ENCODE peak calls at places on chromosome 19, in four cellular contexts. O is fibroblast of the aortic adventitia; J is CD8-positive, alpha-beta T cell; H is GM23338. X is an unnamed sample.

GRCh38 chr19:55189424-55189823 is 9.3 kb upstream of the SYT5 start:
- DNase-seq in H (no peak), J (no peak), O (peak), X (peak)

GRCh38 chr19:47226426-47227346 is 4.3 kb downstream of the BBC3 start:
- DNase-seq in J (peak), H (peak), O (peak), X (peak)

GRCh38 chr19:41960973-41961372 is 1.9 kb upstream of the RABAC1 start:
- DNase-seq in J (no peak), H (no peak), O (no peak), X (no peak)

GRCh38 chr19:4375620-4376228 is 24.6 kb downstream of the SH3GL1 start:
- DNase-seq in O (peak), H (peak), J (no peak), X (peak)

GRCh38 chr19:38183227-38183914 is 40.7 kb downstream of the DPF1 start:
- DNase-seq in J (no peak), O (peak), H (peak), X (no peak)

GRCh38 chr19:3536429-3537100 is 2.4 kb upstream of the TEKTIP1 start:
- DNase-seq in H (no peak), J (no peak), O (no peak), X (no peak)

GRCh38 chr19:11814707-11815050 is 606 bp downstream of the ZNF440 start:
- DNase-seq in H (peak), J (no peak), O (peak), X (peak)

GRCh38 chr19:15479391-15480345 is at the start of gene PGLYRP2:
- DNase-seq in O (no peak), H (peak), J (peak), X (no peak)

GRCh38 chr19:13579388-13580060 is 73.2 kb upstream of the CACNA1A start:
- DNase-seq in H (peak), O (peak), J (no peak), X (peak)

GRCh38 chr19:13576726-13577125 is 70.4 kb upstream of the CACNA1A start:
- DNase-seq in J (no peak), O (no peak), H (no peak), X (no peak)

GRCh38 chr19:13573268-13573667 is 67.0 kb upstream of the CACNA1A start:
- DNase-seq in H (peak), O (no peak), J (no peak), X (no peak)

DNA sequence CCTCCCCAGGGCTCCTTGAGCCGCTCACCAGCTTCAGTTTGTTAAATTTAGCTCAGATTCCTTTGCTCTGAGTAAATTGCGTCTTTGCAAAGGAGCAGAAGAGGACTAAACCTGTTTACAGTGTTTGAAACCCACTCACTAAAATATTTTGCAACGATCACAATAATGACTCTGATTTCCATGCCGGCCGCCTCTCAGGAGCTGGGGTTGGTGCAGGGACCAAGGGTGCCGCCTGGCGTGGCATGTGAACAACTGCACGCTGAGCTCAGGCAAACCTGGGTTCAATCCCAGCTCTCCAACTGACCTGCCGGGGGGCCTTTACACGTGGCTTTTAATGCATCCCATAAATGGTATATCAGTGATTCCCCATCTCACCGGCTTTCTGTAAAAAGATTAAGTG is 68.7 kb upstream of the CACNA1A start:
- DNase-seq in O (peak), H (peak), J (no peak), X (no peak)
- TF ChIP-seq CTCF in O (peak), H (peak), J (no peak), X (peak)

DNA sequence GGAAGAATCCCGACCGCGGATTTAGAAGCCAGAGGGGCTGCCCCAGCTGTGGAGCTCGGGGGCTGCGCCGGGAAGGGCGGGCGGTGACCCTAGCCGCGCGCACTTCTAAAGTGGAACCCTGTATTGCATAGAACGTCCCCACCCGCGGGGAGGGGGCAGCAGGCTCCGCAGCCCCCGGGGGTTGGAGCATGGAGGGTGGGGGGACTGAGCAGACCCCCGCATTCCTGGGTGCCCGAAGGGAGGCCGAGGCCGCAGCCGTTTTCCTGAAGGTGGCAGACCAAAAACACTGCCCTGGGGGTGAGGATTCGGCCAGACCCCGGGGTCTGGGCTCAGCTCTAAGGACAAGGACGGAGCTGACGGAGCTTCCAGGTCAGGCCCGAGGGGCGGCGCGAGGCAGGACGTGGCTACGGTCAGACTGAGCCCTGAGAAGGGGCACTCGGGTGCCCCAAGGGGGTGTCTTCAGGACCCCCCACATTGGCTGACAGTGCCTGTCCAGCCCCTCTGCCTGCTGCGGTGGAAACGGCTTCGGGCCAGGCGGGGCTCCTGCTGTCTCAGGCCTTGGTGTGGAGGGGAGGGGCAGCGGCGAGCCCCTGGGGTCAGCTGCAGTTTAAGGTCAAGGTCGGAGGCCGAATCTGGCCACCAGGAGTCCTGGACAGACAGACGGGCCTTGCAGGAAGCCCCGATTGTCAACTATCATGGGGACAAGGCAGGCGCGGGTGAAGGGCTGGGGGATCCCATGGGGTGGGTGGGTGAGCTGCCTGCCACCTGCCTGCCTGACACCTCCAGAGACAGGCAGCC is 12.6 kb downstream of the MKNK2 start:
- DNase-seq in O (no peak), H (no peak), J (no peak), X (no peak)
- TF ChIP-seq CTCF in O (no peak), H (no peak), J (no peak), X (no peak)

DNA sequence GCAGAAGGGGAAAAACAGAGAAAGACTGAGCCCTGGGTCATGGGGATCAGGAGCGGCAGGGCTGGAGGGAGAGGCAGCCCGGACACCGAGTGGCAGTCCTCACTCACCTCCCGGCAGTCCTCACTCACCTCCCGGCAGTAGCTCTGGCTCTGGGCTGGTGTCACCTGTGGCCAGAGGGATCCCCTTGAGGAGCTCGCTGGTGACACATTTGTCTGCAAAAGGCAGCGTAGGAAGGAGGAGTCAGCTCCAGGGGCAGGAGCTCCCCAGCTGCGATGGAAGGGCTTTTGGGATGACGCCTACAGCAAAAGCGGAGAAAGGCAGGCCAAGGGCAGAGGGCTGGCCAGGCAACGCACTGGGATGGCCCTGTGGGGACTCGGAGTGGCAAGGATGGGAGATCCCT is 739 bp downstream of the EIF3G start:
- DNase-seq in H (peak), J (no peak), O (no peak), X (no peak)
- TF ChIP-seq CTCF in H (no peak), J (no peak), O (no peak), X (no peak)

GRCh38 chr19:40213251-40213793 is 4.9 kb downstream of the TTC9B start:
- DNase-seq in O (no peak), J (no peak), H (no peak), X (no peak)

GRCh38 chr19:40205760-40206159 is 12.4 kb downstream of the TTC9B start:
- DNase-seq in J (no peak), O (no peak), H (no peak), X (no peak)

GRCh38 chr19:40204381-40204780 is 13.2 kb downstream of the MAP3K10 start:
- DNase-seq in O (no peak), J (no peak), H (no peak), X (no peak)

GRCh38 chr19:40210919-40211318 is 7.3 kb downstream of the TTC9B start:
- DNase-seq in O (no peak), J (no peak), H (peak), X (no peak)

DNA sequence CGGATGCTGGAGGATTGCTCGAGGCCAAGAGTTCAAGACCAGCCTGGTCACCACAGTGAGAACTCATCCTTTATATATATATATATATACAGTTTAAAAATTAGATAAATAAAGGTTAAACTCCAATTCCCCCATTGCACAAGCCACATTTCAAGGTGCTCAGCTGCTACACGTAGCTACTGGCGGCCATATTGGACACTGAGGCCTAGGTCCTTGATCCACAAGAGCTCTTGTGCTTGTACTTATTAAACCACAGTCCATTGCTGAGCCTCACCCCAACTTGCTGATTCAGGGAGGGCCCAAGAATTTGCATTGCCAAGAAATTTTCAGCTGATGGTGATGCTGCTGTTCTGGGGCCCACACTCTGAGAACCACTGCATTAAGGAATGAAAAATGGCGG is 9.6 kb downstream of the TTC9B start:
- DNase-seq in J (no peak), O (no peak), H (no peak), X (no peak)
- TF ChIP-seq CTCF in J (no peak), O (no peak), H (no peak), X (no peak)

GRCh38 chr19:27974082-27974513 is 1238.9 kb downstream of the UQCRFS1 start:
- DNase-seq in H (peak), J (no peak), O (peak), X (peak)
- TF ChIP-seq CTCF in H (peak), J (no peak), O (peak), X (peak)

DNA sequence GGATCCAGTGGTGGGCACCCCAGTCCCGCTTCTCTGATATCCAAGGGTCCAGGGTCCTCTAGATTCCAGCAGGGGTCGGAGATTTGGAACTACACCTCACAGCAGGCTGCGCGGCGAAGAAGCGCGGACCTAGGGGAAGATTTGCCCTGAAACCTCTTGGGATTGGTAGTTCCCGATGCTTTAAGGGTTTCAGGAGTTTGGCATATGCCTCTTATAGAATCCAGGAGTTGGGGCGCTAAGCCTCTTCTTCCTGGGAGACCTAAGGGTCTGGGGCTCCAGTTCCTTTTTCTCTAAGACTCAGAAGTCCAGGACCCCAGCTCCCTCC is 349 bp downstream of the BCL2L12 start:
- DNase-seq in H (peak), O (no peak), J (no peak), X (no peak)
- TF ChIP-seq CTCF in H (no peak), O (no peak), J (no peak), X (peak)